ENCODE peak calls at places on chromosomes 7 and 10, in nine cellular contexts. M, P, B, E, S, J, A, V and O are unnamed samples.

GRCh38 chr7:45242698-45243097 is 85.1 kb downstream of the RAMP3 start:
- DNase-seq in M (no peak), J (no peak), E (no peak), V (no peak), P (no peak), B (no peak), A (no peak), S (no peak), O (no peak)

GRCh38 chr7:25073451-25073850 is 51.6 kb downstream of the CYCS start:
- DNase-seq in P (no peak), S (peak), J (no peak), M (no peak), A (no peak), V (no peak), B (peak), E (no peak), O (no peak)

GRCh38 chr7:80703272-80703671 is 64.8 kb downstream of the CD36 start:
- DNase-seq in A (no peak), B (peak), M (no peak), S (no peak), P (no peak), V (no peak), J (no peak), E (no peak), O (no peak)

GRCh38 chr7:151246161-151247015 is 2.1 kb downstream of the SMARCD3 start:
- DNase-seq in M (no peak), B (no peak), A (no peak), S (no peak), E (no peak), V (no peak), J (no peak), P (no peak), O (no peak)

GRCh38 chr10:79164075-79164474 is 95.3 kb downstream of the ZMIZ1 start:
- DNase-seq in V (no peak), E (no peak), M (no peak), B (no peak), A (no peak), P (no peak), J (no peak), S (no peak), O (no peak)

GRCh38 chr7:141974831-141975230 is 1.3 kb upstream of the TAS2R38 start:
- DNase-seq in V (no peak), M (peak), J (no peak), E (peak), A (peak), P (no peak), S (peak), B (peak), O (no peak)

GRCh38 chr7:80879849-80880248 is 39.0 kb downstream of the SEMA3C start:
- DNase-seq in J (no peak), S (no peak), B (peak), V (no peak), P (no peak), E (no peak), A (no peak), M (no peak), O (no peak)

GRCh38 chr7:149800169-149800555 is 26.8 kb upstream of the ZNF467 start:
- DNase-seq in S (no peak), A (no peak), B (no peak), M (no peak), E (no peak), J (no peak), P (no peak), V (no peak), O (no peak)

GRCh38 chr7:135175931-135176330 is 5.4 kb upstream of the CYREN start:
- DNase-seq in J (no peak), V (no peak), E (no peak), S (no peak), M (no peak), B (no peak), P (no peak), A (no peak), O (no peak)

GRCh38 chr7:15915694-15916093 is 229.2 kb upstream of the MEOX2 start:
- DNase-seq in J (no peak), A (no peak), S (no peak), E (no peak), M (no peak), P (no peak), B (peak), V (no peak), O (no peak)

GRCh38 chr7:76397409-76398183 is 11.9 kb downstream of the SSC4D start:
- DNase-seq in E (peak), J (no peak), A (peak), S (peak), P (no peak), B (peak), V (peak), M (no peak), O (no peak)

GRCh38 chr7:74388880-74389415 is 64.8 kb upstream of the GTF2IRD1 start:
- DNase-seq in A (no peak), B (no peak), E (no peak), P (no peak), J (no peak), V (no peak), M (no peak), S (no peak), O (no peak)

GRCh38 chr10:5522913-5523560 is 1.7 kb upstream of the CALML3 start:
- DNase-seq in M (no peak), E (no peak), P (no peak), J (no peak), A (no peak), V (no peak), S (no peak), B (no peak), O (no peak)

GRCh38 chr10:83289373-83289772 is 849.9 kb upstream of the GHITM start:
- DNase-seq in V (no peak), P (no peak), M (no peak), J (no peak), S (no peak), E (no peak), B (no peak), A (no peak), O (no peak)

GRCh38 chr7:101804642-101805401 is 12.6 kb upstream of the CUX1 start:
- DNase-seq in E (no peak), A (peak), S (peak), B (no peak), P (no peak), J (no peak), M (no peak), V (no peak), O (no peak)

GRCh38 chr7:1086588-1087461 is 1.1 kb upstream of the GPER1 start:
- DNase-seq in M (peak), J (no peak), B (peak), A (peak), E (peak), S (peak), V (peak), P (peak), O (no peak)

GRCh38 chr7:43136064-43136463 is 23.6 kb downstream of the HECW1 start:
- DNase-seq in V (no peak), J (no peak), S (no peak), A (no peak), B (no peak), M (no peak), P (no peak), E (no peak), O (no peak)

GRCh38 chr10:16183989-16184643 is 252.7 kb upstream of the PTER start:
- DNase-seq in J (no peak), V (no peak), M (peak), E (no peak), B (no peak), P (no peak), A (no peak), S (no peak), O (no peak)

GRCh38 chr10:18666810-18667209 is 7.6 kb downstream of the ARL5B start:
- DNase-seq in A (no peak), S (no peak), E (no peak), J (no peak), P (no peak), B (peak), V (no peak), M (no peak), O (no peak)

GRCh38 chr10:75712241-75712880 is 280.9 kb downstream of the LRMDA start:
- DNase-seq in M (no peak), A (no peak), J (no peak), E (no peak), B (no peak), S (no peak), P (no peak), V (no peak), O (no peak)

GRCh38 chr10:69348824-69349541 is 67.7 kb downstream of the TACR2 start:
- DNase-seq in E (no peak), A (no peak), V (no peak), B (peak), M (peak), J (no peak), S (peak), P (no peak), O (peak)

GRCh38 chr10:119350529-119351001 is 143.2 kb downstream of the GRK5 start:
- DNase-seq in V (no peak), B (no peak), J (no peak), P (no peak), M (no peak), A (no peak), S (no peak), E (no peak), O (no peak)

GRCh38 chr10:21315321-21316220 is 209.9 kb downstream of the SKIDA1 start:
- DNase-seq in B (peak), A (peak), E (no peak), V (no peak), P (no peak), J (peak), M (no peak), S (peak), O (no peak)

GRCh38 chr10:89357955-89358354 is 19.9 kb upstream of the IFIT1B start:
- DNase-seq in B (peak), E (no peak), J (no peak), V (no peak), S (no peak), A (no peak), M (no peak), P (no peak), O (no peak)

GRCh38 chr7:108054537-108054936 is 51.6 kb upstream of the LAMB1 start:
- DNase-seq in J (no peak), B (no peak), E (no peak), A (no peak), V (no peak), M (no peak), S (no peak), P (no peak), O (no peak)

GRCh38 chr10:3091346-3091787 is 24.0 kb downstream of the PFKP start:
- DNase-seq in S (no peak), J (peak), E (no peak), P (no peak), B (peak), V (no peak), M (no peak), A (peak), O (no peak)

GRCh38 chr7:46658281-46658680 is 737.2 kb upstream of the IGFBP3 start:
- DNase-seq in V (no peak), M (no peak), J (no peak), P (no peak), B (peak), S (no peak), A (no peak), E (no peak), O (no peak)

GRCh38 chr10:49091450-49092210 is 23.7 kb downstream of the VSTM4 start:
- DNase-seq in P (no peak), M (no peak), A (no peak), B (no peak), E (no peak), J (no peak), S (no peak), V (no peak), O (no peak)

GRCh38 chr7:143936087-143937009 is 1.3 kb downstream of the OR2F2 start:
- DNase-seq in E (no peak), B (peak), P (no peak), V (no peak), J (no peak), S (peak), M (peak), A (no peak), O (no peak)

GRCh38 chr7:1550846-1551155 is 5.2 kb downstream of the TMEM184A start:
- DNase-seq in B (no peak), V (no peak), J (no peak), S (no peak), P (no peak), A (no peak), M (no peak), E (no peak), O (no peak)

GRCh38 chr10:3802526-3803002 is 17.6 kb upstream of the KLF6 start:
- DNase-seq in V (no peak), P (no peak), J (no peak), S (no peak), E (no peak), A (no peak), B (no peak), M (no peak), O (no peak)

GRCh38 chr10:10128387-10128786 is 889.3 kb upstream of the CELF2 start:
- DNase-seq in M (no peak), S (no peak), A (no peak), J (no peak), B (no peak), E (no peak), V (no peak), P (no peak), O (no peak)

GRCh38 chr7:1941464-1942025 is 271.5 kb downstream of the ELFN1 start:
- DNase-seq in J (no peak), V (no peak), E (no peak), S (no peak), P (no peak), M (no peak), B (no peak), A (no peak), O (no peak)

GRCh38 chr7:15099074-15099473 is 196.5 kb upstream of the DGKB start:
- DNase-seq in P (no peak), A (no peak), V (no peak), E (no peak), M (no peak), S (no peak), J (no peak), B (no peak), O (no peak)

GRCh38 chr10:100315603-100316002 is 14.4 kb downstream of the PKD2L1 start:
- DNase-seq in J (no peak), A (no peak), V (no peak), P (no peak), B (peak), S (no peak), M (no peak), E (no peak), O (no peak)

GRCh38 chr10:73768881-73769280 is 13.0 kb upstream of the CHCHD1 start:
- DNase-seq in P (no peak), B (no peak), E (peak), A (no peak), S (no peak), J (no peak), M (no peak), V (peak), O (no peak)

GRCh38 chr7:3397324-3397723 is 96.3 kb downstream of the SDK1 start:
- DNase-seq in B (no peak), P (no peak), M (no peak), J (no peak), V (no peak), E (no peak), A (no peak), S (no peak), O (no peak)